ENCODE peak calls at places on chromosome 6, in seven cellular contexts. Z is HT1080, J is non-pigmented ciliary epithelial cell, P is aorta, Q is epithelial cell of esophagus, T is AG08395, N is PC-3. D is an unnamed sample.

GRCh38 chr6:3451498-3451897 is 5.4 kb downstream of the SLC22A23 start:
- DNase-seq in Z (no peak), J (no peak), P (no peak), Q (no peak), T (peak), N (no peak), D (no peak)

GRCh38 chr6:137975058-137975940 is 108.2 kb downstream of the TNFAIP3 start:
- DNase-seq in Z (peak), J (no peak), P (no peak), Q (peak), T (peak), N (peak), D (peak)

GRCh38 chr6:39834278-39834677 is 42.1 kb downstream of the DAAM2 start:
- DNase-seq in Z (no peak), J (no peak), P (no peak), Q (no peak), T (no peak), N (no peak), D (no peak)

GRCh38 chr6:136866872-136867416 is 44.6 kb downstream of the PEX7 start:
- DNase-seq in Z (no peak), J (peak), P (no peak), Q (no peak), T (peak), N (no peak), D (no peak)

GRCh38 chr6:44494011-44494501 is 106.5 kb downstream of the CDC5L start:
- DNase-seq in Z (peak), J (peak), P (no peak), Q (peak), T (peak), N (peak), D (peak)

GRCh38 chr6:36765190-36765941 is 67.7 kb downstream of the RAB44 start:
- DNase-seq in Z (no peak), J (no peak), P (no peak), Q (no peak), T (no peak), N (no peak), D (no peak)

GRCh38 chr6:7042654-7043545 is 64.9 kb upstream of the RREB1 start:
- DNase-seq in Z (no peak), J (no peak), P (no peak), Q (no peak), T (no peak), N (no peak), D (no peak)

GRCh38 chr6:142187209-142187608 is 40.1 kb downstream of the VTA1 start:
- DNase-seq in Z (peak), J (peak), P (peak), Q (peak), T (peak), N (peak), D (peak)

GRCh38 chr6:42512498-42513042 is 51.3 kb upstream of the UBR2 start:
- DNase-seq in Z (no peak), J (no peak), P (no peak), Q (no peak), T (no peak), N (no peak), D (no peak)

GRCh38 chr6:22551280-22551679 is 18.1 kb upstream of the HDGFL1 start:
- DNase-seq in Z (no peak), J (no peak), P (no peak), Q (no peak), T (no peak), N (peak), D (no peak)

GRCh38 chr6:146224449-146224848 is 195.6 kb downstream of the GRM1 start:
- DNase-seq in Z (no peak), J (no peak), P (no peak), Q (no peak), T (no peak), N (no peak), D (no peak)

GRCh38 chr6:45667766-45668165 is 290.0 kb upstream of the SUPT3H start:
- DNase-seq in Z (no peak), J (no peak), P (no peak), Q (no peak), T (no peak), N (no peak), D (no peak)